ENCODE peak calls at places on chromosome 11, in ten cellular contexts. One of them, this sample, is unnamed.

GRCh38 chr11:120062561-120062930 is 75.4 kb downstream of the TRIM29 start:
- DNase-seq in upper lobe of right lung: no peak
- DNase-seq in skeletal muscle cell: no peak
- DNase-seq in HFF-Myc: no peak
- DNase-seq in AG04449: no peak
- DNase-seq in kidney: no peak
- DNase-seq in cardiac fibroblast: no peak
- DNase-seq in A549: no peak
- DNase-seq in AG04450: no peak
- DNase-seq in Panc1: no peak
- DNase-seq in this sample: no peak

GRCh38 chr11:1336836-1337646 is 27.6 kb upstream of the TOLLIP start:
- DNase-seq in A549: peak; percentile 41
- DNase-seq in kidney: peak; percentile 89
- DNase-seq in HFF-Myc: no peak
- DNase-seq in AG04449: no peak
- DNase-seq in Panc1: no peak
- DNase-seq in AG04450: no peak
- DNase-seq in cardiac fibroblast: no peak
- DNase-seq in upper lobe of right lung: peak; percentile 79
- DNase-seq in skeletal muscle cell: no peak
- DNase-seq in this sample: no peak

GRCh38 chr11:1706634-1707400 is 9.8 kb downstream of the KRTAP5-6 start:
- DNase-seq in A549: peak; percentile 67
- DNase-seq in AG04449: no peak
- DNase-seq in upper lobe of right lung: no peak
- DNase-seq in HFF-Myc: no peak
- DNase-seq in skeletal muscle cell: no peak
- DNase-seq in AG04450: no peak
- DNase-seq in Panc1: no peak
- DNase-seq in kidney: no peak
- DNase-seq in cardiac fibroblast: no peak
- DNase-seq in this sample: no peak

GRCh38 chr11:23124996-23125395 is 264.7 kb upstream of the CCDC179 start:
- DNase-seq in upper lobe of right lung: no peak
- DNase-seq in HFF-Myc: no peak
- DNase-seq in kidney: no peak
- DNase-seq in Panc1: no peak
- DNase-seq in skeletal muscle cell: no peak
- DNase-seq in AG04449: no peak
- DNase-seq in A549: no peak
- DNase-seq in AG04450: no peak
- DNase-seq in cardiac fibroblast: peak; percentile 3
- DNase-seq in this sample: no peak

GRCh38 chr11:121606354-121606753 is 153.6 kb upstream of the SORL1-AS1 start:
- DNase-seq in AG04450: no peak
- DNase-seq in AG04449: no peak
- DNase-seq in HFF-Myc: no peak
- DNase-seq in Panc1: no peak
- DNase-seq in skeletal muscle cell: no peak
- DNase-seq in kidney: no peak
- DNase-seq in A549: no peak
- DNase-seq in upper lobe of right lung: no peak
- DNase-seq in cardiac fibroblast: no peak
- DNase-seq in this sample: no peak

GRCh38 chr11:32643526-32643925 is 59.9 kb downstream of the EIF3M start:
- DNase-seq in AG04450: no peak
- DNase-seq in kidney: no peak
- DNase-seq in Panc1: no peak
- DNase-seq in A549: peak; percentile 9
- DNase-seq in upper lobe of right lung: no peak
- DNase-seq in HFF-Myc: no peak
- DNase-seq in cardiac fibroblast: peak; percentile 76
- DNase-seq in AG04449: no peak
- DNase-seq in skeletal muscle cell: peak; percentile 13
- DNase-seq in this sample: no peak

GRCh38 chr11:127411283-127411682 is 410.7 kb upstream of the KIRREL3 start:
- DNase-seq in cardiac fibroblast: no peak
- DNase-seq in upper lobe of right lung: no peak
- DNase-seq in skeletal muscle cell: no peak
- DNase-seq in A549: no peak
- DNase-seq in HFF-Myc: no peak
- DNase-seq in Panc1: no peak
- DNase-seq in kidney: peak; percentile 39
- DNase-seq in AG04450: no peak
- DNase-seq in AG04449: no peak
- DNase-seq in this sample: no peak

GRCh38 chr11:32386770-32387377 is 48.5 kb downstream of the WT1 start:
- DNase-seq in A549: no peak
- DNase-seq in AG04449: no peak
- DNase-seq in HFF-Myc: peak; percentile 6
- DNase-seq in skeletal muscle cell: no peak
- DNase-seq in Panc1: no peak
- DNase-seq in AG04450: no peak
- DNase-seq in upper lobe of right lung: no peak
- DNase-seq in cardiac fibroblast: peak; percentile 65
- DNase-seq in kidney: no peak
- DNase-seq in this sample: no peak

GRCh38 chr11:35484435-35484834 is 41.0 kb downstream of the PAMR1 start:
- DNase-seq in Panc1: no peak
- DNase-seq in cardiac fibroblast: peak; percentile 79
- DNase-seq in HFF-Myc: no peak
- DNase-seq in A549: no peak
- DNase-seq in upper lobe of right lung: no peak
- DNase-seq in AG04450: no peak
- DNase-seq in skeletal muscle cell: peak; percentile 54
- DNase-seq in kidney: no peak
- DNase-seq in AG04449: peak; percentile 33
- DNase-seq in this sample: no peak

GRCh38 chr11:44608654-44609027 is 43.2 kb downstream of the CD82 start:
- DNase-seq in AG04449: no peak
- DNase-seq in upper lobe of right lung: no peak
- DNase-seq in Panc1: no peak
- DNase-seq in kidney: no peak
- DNase-seq in AG04450: no peak
- DNase-seq in A549: no peak
- DNase-seq in skeletal muscle cell: no peak
- DNase-seq in cardiac fibroblast: no peak
- DNase-seq in HFF-Myc: no peak
- DNase-seq in this sample: no peak

GRCh38 chr11:130452171-130452570 is 3.7 kb downstream of the ADAMTS15 start:
- DNase-seq in skeletal muscle cell: no peak
- DNase-seq in AG04449: no peak
- DNase-seq in upper lobe of right lung: no peak
- DNase-seq in kidney: no peak
- DNase-seq in A549: no peak
- DNase-seq in cardiac fibroblast: no peak
- DNase-seq in Panc1: no peak
- DNase-seq in HFF-Myc: no peak
- DNase-seq in AG04450: no peak
- DNase-seq in this sample: no peak

GRCh38 chr11:130452941-130453340 is 4.5 kb downstream of the ADAMTS15 start:
- DNase-seq in kidney: peak; percentile 80
- DNase-seq in AG04450: no peak
- DNase-seq in cardiac fibroblast: no peak
- DNase-seq in Panc1: no peak
- DNase-seq in A549: no peak
- DNase-seq in AG04449: no peak
- DNase-seq in skeletal muscle cell: no peak
- DNase-seq in upper lobe of right lung: no peak
- DNase-seq in HFF-Myc: no peak
- DNase-seq in this sample: no peak

GRCh38 chr11:130449996-130450419 is 1.6 kb downstream of the ADAMTS15 start:
- DNase-seq in upper lobe of right lung: peak; percentile 86
- DNase-seq in A549: no peak
- DNase-seq in HFF-Myc: no peak
- DNase-seq in cardiac fibroblast: peak; percentile 79
- DNase-seq in AG04449: no peak
- DNase-seq in skeletal muscle cell: no peak
- DNase-seq in kidney: peak; percentile 94
- DNase-seq in AG04450: no peak
- DNase-seq in Panc1: no peak
- DNase-seq in this sample: no peak

GRCh38 chr11:130449246-130449990 is 973 bp downstream of the ADAMTS15 start:
- DNase-seq in cardiac fibroblast: peak; percentile 29
- DNase-seq in skeletal muscle cell: no peak
- DNase-seq in Panc1: no peak
- DNase-seq in upper lobe of right lung: peak; percentile 69
- DNase-seq in AG04450: no peak
- DNase-seq in AG04449: no peak
- DNase-seq in kidney: no peak
- DNase-seq in HFF-Myc: no peak
- DNase-seq in A549: no peak
- DNase-seq in this sample: no peak

DNA sequence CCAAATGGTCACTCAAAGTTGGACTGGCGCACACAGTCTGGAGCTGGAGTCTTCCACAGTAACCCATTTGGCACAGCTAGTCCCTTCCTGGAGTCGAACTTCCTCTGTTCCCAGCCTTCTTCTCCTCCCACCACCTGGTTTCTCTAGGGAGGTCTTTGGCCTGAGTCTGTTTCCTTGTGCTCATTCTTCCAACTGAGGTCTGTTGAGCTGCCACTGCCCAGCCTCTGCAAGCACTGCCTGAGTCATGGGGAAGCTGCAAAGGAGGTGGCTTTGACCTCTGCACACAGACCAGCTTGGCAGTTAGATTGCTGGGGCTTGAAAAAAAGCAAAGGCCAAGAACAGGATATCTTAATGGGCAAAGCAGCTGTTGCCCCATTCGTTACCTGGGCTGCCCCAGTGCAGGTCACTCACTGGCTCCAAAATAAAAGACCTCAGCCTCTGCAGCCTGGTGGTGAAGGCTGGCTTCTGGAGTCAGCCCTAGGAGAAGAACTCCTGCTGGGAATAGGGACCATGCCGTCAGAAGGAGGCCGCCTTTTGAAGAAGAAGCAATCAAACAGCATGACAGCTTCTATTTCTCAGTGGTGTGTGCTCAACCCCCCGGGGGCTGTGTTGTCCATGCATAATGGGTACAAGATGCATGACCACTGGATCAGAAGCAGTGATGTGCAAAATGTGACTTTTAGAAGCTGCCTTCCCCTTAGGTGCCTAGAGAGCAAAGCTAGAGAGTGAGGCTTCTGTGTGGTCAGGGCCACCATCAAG is 3.0 kb downstream of the ADAMTS15 start:
- DNase-seq in AG04449: no peak
- DNase-seq in Panc1: no peak
- DNase-seq in A549: no peak
- DNase-seq in skeletal muscle cell: no peak
- DNase-seq in AG04450: no peak
- DNase-seq in kidney: no peak
- DNase-seq in upper lobe of right lung: no peak
- DNase-seq in cardiac fibroblast: peak; percentile 77
- DNase-seq in HFF-Myc: no peak
- DNase-seq in this sample: no peak
- H3K4me3 ChIP-seq in AG04449: peak overlapping the region; percentile 16
- H3K4me3 ChIP-seq in Panc1: peak overlapping the region; percentile 89
- H3K4me3 ChIP-seq in A549: no peak overlapping the region
- H3K4me3 ChIP-seq in skeletal muscle cell: peak overlapping the region; percentile 56
- H3K4me3 ChIP-seq in AG04450: peak overlapping the region; percentile 31
- H3K4me3 ChIP-seq in kidney: no peak overlapping the region
- H3K4me3 ChIP-seq in upper lobe of right lung: peak overlapping the region; percentile 62
- H3K4me3 ChIP-seq in cardiac fibroblast: no peak overlapping the region
- H3K4me3 ChIP-seq in HFF-Myc: no peak overlapping the region
- H3K4me3 ChIP-seq in this sample: no peak overlapping the region

GRCh38 chr11:76210920-76211851 is 4.9 kb upstream of the WNT11 start:
- DNase-seq in kidney: peak; percentile 35
- DNase-seq in skeletal muscle cell: no peak
- DNase-seq in AG04450: no peak
- DNase-seq in A549: no peak
- DNase-seq in Panc1: no peak
- DNase-seq in AG04449: no peak
- DNase-seq in upper lobe of right lung: no peak
- DNase-seq in HFF-Myc: no peak
- DNase-seq in cardiac fibroblast: no peak
- DNase-seq in this sample: no peak
- H3K4me3 ChIP-seq in kidney: no peak overlapping the region
- H3K4me3 ChIP-seq in skeletal muscle cell: peak overlapping the region; percentile 47
- H3K4me3 ChIP-seq in AG04450: peak overlapping the region; percentile 21
- H3K4me3 ChIP-seq in A549: peak overlapping the region; percentile 60
- H3K4me3 ChIP-seq in Panc1: no peak overlapping the region
- H3K4me3 ChIP-seq in AG04449: peak overlapping the region; percentile 46
- H3K4me3 ChIP-seq in upper lobe of right lung: peak overlapping the region; percentile 63
- H3K4me3 ChIP-seq in HFF-Myc: no peak overlapping the region
- H3K4me3 ChIP-seq in cardiac fibroblast: peak overlapping the region; percentile 34
- H3K4me3 ChIP-seq in this sample: no peak overlapping the region

DNA sequence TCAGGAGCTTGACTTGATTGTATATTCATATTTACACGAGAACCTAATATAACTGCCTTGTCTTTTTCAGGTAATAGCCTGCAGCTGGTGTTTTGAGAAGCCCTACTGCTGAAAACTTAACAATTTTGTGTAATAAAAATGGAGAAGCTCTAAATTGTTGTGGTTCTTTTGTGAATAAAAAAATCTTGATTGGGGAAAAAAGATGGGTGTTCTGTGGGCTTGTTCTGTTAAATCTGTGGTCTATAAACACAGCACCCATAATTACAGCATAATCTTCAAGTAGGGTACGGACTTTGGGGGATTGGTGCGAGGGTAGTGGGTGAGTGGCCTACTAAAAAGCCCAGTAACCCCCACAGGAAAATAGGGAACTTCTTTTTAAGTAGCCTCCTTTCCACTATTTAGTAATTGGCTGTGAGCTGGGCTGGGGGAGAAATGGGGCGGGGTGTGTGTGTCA is 7.5 kb downstream of the MALAT1 start:
- DNase-seq in skeletal muscle cell: no peak
- DNase-seq in AG04450: no peak
- DNase-seq in AG04449: no peak
- DNase-seq in Panc1: peak; percentile 46
- DNase-seq in kidney: no peak
- DNase-seq in A549: no peak
- DNase-seq in HFF-Myc: no peak
- DNase-seq in upper lobe of right lung: no peak
- DNase-seq in cardiac fibroblast: no peak
- DNase-seq in this sample: peak; percentile 71
- H3K4me3 ChIP-seq in skeletal muscle cell: peak overlapping the region; percentile 82
- H3K4me3 ChIP-seq in AG04450: peak overlapping the region; percentile 97
- H3K4me3 ChIP-seq in AG04449: peak overlapping the region; percentile 99
- H3K4me3 ChIP-seq in Panc1: peak overlapping the region; percentile 99
- H3K4me3 ChIP-seq in kidney: peak overlapping the region; percentile 97
- H3K4me3 ChIP-seq in A549: peak overlapping the region; percentile 90
- H3K4me3 ChIP-seq in HFF-Myc: peak overlapping the region; percentile 84
- H3K4me3 ChIP-seq in upper lobe of right lung: peak overlapping the region; percentile 79
- H3K4me3 ChIP-seq in cardiac fibroblast: peak overlapping the region; percentile 93
- H3K4me3 ChIP-seq in this sample: peak overlapping the region; percentile 97

DNA sequence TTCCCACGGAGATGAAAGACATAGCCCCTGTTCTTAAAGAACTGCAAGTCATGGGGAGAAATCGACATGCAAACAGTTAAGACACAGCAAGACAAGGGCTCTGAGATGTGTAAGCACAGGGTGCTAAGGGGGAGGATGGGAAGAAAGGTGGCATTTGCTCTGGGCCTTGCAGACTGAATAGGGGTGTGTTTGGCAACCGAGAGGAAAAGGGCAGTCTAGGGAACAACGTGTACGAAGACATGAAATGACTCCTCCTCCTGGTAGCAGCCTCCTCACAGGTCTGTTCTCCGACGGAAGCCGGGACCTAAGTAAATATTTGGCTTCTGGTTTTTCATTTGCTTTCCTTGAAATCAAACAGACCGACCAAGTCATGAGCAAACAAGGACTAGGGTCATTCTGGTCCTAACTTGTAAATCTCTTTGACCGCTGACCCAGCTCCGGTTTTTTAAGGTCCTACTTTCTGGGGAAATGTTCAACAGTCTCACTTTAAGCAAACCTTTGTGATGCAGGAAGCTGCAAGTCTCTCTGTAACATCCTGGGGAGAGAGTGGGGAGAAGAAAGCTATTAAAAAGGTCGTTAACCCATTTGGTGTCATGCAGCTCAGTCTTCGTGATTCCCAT is 19.7 kb downstream of the NNMT start:
- DNase-seq in A549: peak; percentile 97
- DNase-seq in AG04449: no peak
- DNase-seq in AG04450: no peak
- DNase-seq in upper lobe of right lung: no peak
- DNase-seq in kidney: no peak
- DNase-seq in HFF-Myc: no peak
- DNase-seq in cardiac fibroblast: peak; percentile 44
- DNase-seq in skeletal muscle cell: no peak
- DNase-seq in Panc1: no peak
- DNase-seq in this sample: no peak
- H3K4me3 ChIP-seq in A549: no peak overlapping the region
- H3K4me3 ChIP-seq in AG04449: no peak overlapping the region
- H3K4me3 ChIP-seq in AG04450: no peak overlapping the region
- H3K4me3 ChIP-seq in upper lobe of right lung: no peak overlapping the region
- H3K4me3 ChIP-seq in kidney: no peak overlapping the region
- H3K4me3 ChIP-seq in HFF-Myc: no peak overlapping the region
- H3K4me3 ChIP-seq in cardiac fibroblast: no peak overlapping the region
- H3K4me3 ChIP-seq in skeletal muscle cell: no peak overlapping the region
- H3K4me3 ChIP-seq in Panc1: no peak overlapping the region
- H3K4me3 ChIP-seq in this sample: no peak overlapping the region